ENCODE peak calls at places on chromosomes 13 and 19, in five cellular contexts. One of them, this sample, is unnamed.

GRCh38 chr13:99075268-99076191 is 97.7 kb upstream of the DOCK9 start:
- DNase-seq in HCT116: no peak
- DNase-seq in SK-N-SH: no peak
- DNase-seq in H1: no peak
- DNase-seq in GM12878: peak
- DNase-seq in this sample: no peak

GRCh38 chr13:79062291-79062690 is 343.8 kb downstream of the RBM26 start:
- DNase-seq in GM12878: no peak
- DNase-seq in H1: no peak
- DNase-seq in SK-N-SH: peak
- DNase-seq in HCT116: no peak
- DNase-seq in this sample: no peak

GRCh38 chr13:95902736-95903135 is 150.5 kb downstream of the UGGT2 start:
- DNase-seq in GM12878: no peak
- DNase-seq in HCT116: no peak
- DNase-seq in SK-N-SH: no peak
- DNase-seq in H1: no peak
- DNase-seq in this sample: no peak

GRCh38 chr19:21022996-21023395 is 2.5 kb downstream of the ZNF430 start:
- DNase-seq in SK-N-SH: no peak
- DNase-seq in HCT116: peak
- DNase-seq in H1: no peak
- DNase-seq in GM12878: no peak
- DNase-seq in this sample: no peak

GRCh38 chr19:48689438-48689837 is 6.3 kb upstream of the FUT2 start:
- DNase-seq in GM12878: no peak
- DNase-seq in H1: no peak
- DNase-seq in HCT116: no peak
- DNase-seq in SK-N-SH: no peak
- DNase-seq in this sample: no peak

GRCh38 chr13:76937416-76937815 is 10.9 kb upstream of the ACOD1 start:
- DNase-seq in SK-N-SH: no peak
- DNase-seq in GM12878: no peak
- DNase-seq in HCT116: peak
- DNase-seq in H1: no peak
- DNase-seq in this sample: no peak

GRCh38 chr19:35559781-35560180 is 3.7 kb downstream of the ATP4A start:
- DNase-seq in H1: no peak
- DNase-seq in HCT116: no peak
- DNase-seq in GM12878: no peak
- DNase-seq in SK-N-SH: no peak
- DNase-seq in this sample: no peak

GRCh38 chr19:38741670-38742069 is 2.6 kb downstream of the CAPN12 start:
- DNase-seq in H1: no peak
- DNase-seq in GM12878: no peak
- DNase-seq in SK-N-SH: peak
- DNase-seq in HCT116: no peak
- DNase-seq in this sample: no peak

GRCh38 chr13:24842533-24843278 is 78.7 kb downstream of the RNF17 start:
- DNase-seq in SK-N-SH: no peak
- DNase-seq in GM12878: no peak
- DNase-seq in HCT116: no peak
- DNase-seq in H1: no peak
- DNase-seq in this sample: no peak

GRCh38 chr13:98965325-98965724 is 12.5 kb downstream of the DOCK9 start:
- DNase-seq in H1: no peak
- DNase-seq in GM12878: no peak
- DNase-seq in HCT116: no peak
- DNase-seq in SK-N-SH: no peak
- DNase-seq in this sample: no peak

GRCh38 chr19:38433268-38433733 is at the start of gene RYR1:
- DNase-seq in SK-N-SH: peak
- DNase-seq in HCT116: peak
- DNase-seq in GM12878: no peak
- DNase-seq in H1: peak
- DNase-seq in this sample: no peak

GRCh38 chr13:82330499-82330898 is 1551.8 kb downstream of the SLITRK1 start:
- DNase-seq in H1: no peak
- DNase-seq in SK-N-SH: no peak
- DNase-seq in HCT116: no peak
- DNase-seq in GM12878: no peak
- DNase-seq in this sample: no peak

GRCh38 chr19:4088975-4089374 is 22.3 kb upstream of the ZBTB7A start:
- DNase-seq in SK-N-SH: no peak
- DNase-seq in HCT116: no peak
- DNase-seq in H1: no peak
- DNase-seq in GM12878: no peak
- DNase-seq in this sample: no peak

GRCh38 chr13:25743426-25743825 is 308.4 kb downstream of the SHISA2 start:
- DNase-seq in SK-N-SH: no peak
- DNase-seq in GM12878: no peak
- DNase-seq in HCT116: no peak
- DNase-seq in H1: no peak
- DNase-seq in this sample: no peak

GRCh38 chr13:97133955-97134354 is 88.2 kb upstream of the MBNL2 start:
- DNase-seq in H1: no peak
- DNase-seq in GM12878: no peak
- DNase-seq in HCT116: no peak
- DNase-seq in SK-N-SH: no peak
- DNase-seq in this sample: no peak

GRCh38 chr19:47100290-47100689 is 13.3 kb downstream of the ZC3H4 start:
- DNase-seq in GM12878: no peak
- DNase-seq in SK-N-SH: no peak
- DNase-seq in HCT116: no peak
- DNase-seq in H1: no peak
- DNase-seq in this sample: no peak

GRCh38 chr19:49761625-49762311 is 1.3 kb downstream of the TSKS start:
- DNase-seq in SK-N-SH: no peak
- DNase-seq in H1: no peak
- DNase-seq in HCT116: no peak
- DNase-seq in GM12878: no peak
- DNase-seq in this sample: no peak

GRCh38 chr13:109809216-109809890 is 23.0 kb upstream of the IRS2 start:
- DNase-seq in GM12878: no peak
- DNase-seq in H1: no peak
- DNase-seq in SK-N-SH: no peak
- DNase-seq in HCT116: no peak
- DNase-seq in this sample: no peak

GRCh38 chr13:96100457-96101220 is 10.7 kb downstream of the HS6ST3 start:
- DNase-seq in HCT116: no peak
- DNase-seq in H1: no peak
- DNase-seq in GM12878: no peak
- DNase-seq in SK-N-SH: no peak
- DNase-seq in this sample: no peak

GRCh38 chr13:113001251-113002140 is 32.5 kb downstream of the MCF2L start:
- DNase-seq in SK-N-SH: peak
- DNase-seq in H1: no peak
- DNase-seq in HCT116: no peak
- DNase-seq in GM12878: no peak
- DNase-seq in this sample: no peak

GRCh38 chr13:51910508-51910907 is 48.7 kb downstream of the CCDC70 start:
- DNase-seq in SK-N-SH: no peak
- DNase-seq in GM12878: no peak
- DNase-seq in HCT116: no peak
- DNase-seq in H1: no peak
- DNase-seq in this sample: no peak

GRCh38 chr19:43797118-43797517 is 5.1 kb downstream of the LYPD5 start:
- DNase-seq in GM12878: no peak
- DNase-seq in H1: no peak
- DNase-seq in SK-N-SH: no peak
- DNase-seq in HCT116: no peak
- DNase-seq in this sample: no peak

GRCh38 chr19:43798026-43798545 is 4.2 kb downstream of the LYPD5 start:
- DNase-seq in H1: no peak
- DNase-seq in HCT116: no peak
- DNase-seq in SK-N-SH: no peak
- DNase-seq in GM12878: no peak
- DNase-seq in this sample: no peak

GRCh38 chr19:43799502-43800142 is 2.6 kb downstream of the LYPD5 start:
- DNase-seq in HCT116: no peak
- DNase-seq in SK-N-SH: no peak
- DNase-seq in GM12878: no peak
- DNase-seq in H1: no peak
- DNase-seq in this sample: no peak

GRCh38 chr19:43797556-43797955 is 4.7 kb downstream of the LYPD5 start:
- DNase-seq in SK-N-SH: no peak
- DNase-seq in H1: no peak
- DNase-seq in HCT116: no peak
- DNase-seq in GM12878: no peak
- DNase-seq in this sample: no peak

GRCh38 chr19:43798546-43799409 is 3.5 kb downstream of the LYPD5 start:
- DNase-seq in GM12878: no peak
- DNase-seq in HCT116: peak
- DNase-seq in H1: peak
- DNase-seq in SK-N-SH: peak
- DNase-seq in this sample: no peak
- TF ChIP-seq POLR2AphosphoS5 in GM12878: no peak
- TF ChIP-seq POLR2AphosphoS5 in HCT116: peak
- TF ChIP-seq POLR2AphosphoS5 in H1: no peak
- TF ChIP-seq POLR2AphosphoS5 in SK-N-SH: no peak
- TF ChIP-seq POLR2AphosphoS5 in this sample: no peak

GRCh38 chr19:13212759-13213330 is 62.6 kb downstream of the IER2 start:
- DNase-seq in GM12878: peak
- DNase-seq in SK-N-SH: peak
- DNase-seq in H1: peak
- DNase-seq in HCT116: peak
- DNase-seq in this sample: peak
- TF ChIP-seq SIN3A in GM12878: no peak
- TF ChIP-seq SIN3A in SK-N-SH: no peak
- TF ChIP-seq SIN3A in H1: no peak
- TF ChIP-seq SIN3A in HCT116: no peak
- TF ChIP-seq SIN3A in this sample: no peak

GRCh38 chr19:55645512-55645881 is 2.0 kb downstream of the ZNF581 start:
- DNase-seq in H1: no peak
- DNase-seq in SK-N-SH: peak
- DNase-seq in HCT116: no peak
- DNase-seq in GM12878: no peak
- DNase-seq in this sample: no peak

GRCh38 chr19:55648657-55649578 is 906 bp downstream of the CCDC106 start:
- DNase-seq in H1: no peak
- DNase-seq in SK-N-SH: peak
- DNase-seq in HCT116: no peak
- DNase-seq in GM12878: no peak
- DNase-seq in this sample: no peak

GRCh38 chr19:55649579-55650557 is 1.9 kb downstream of the CCDC106 start:
- DNase-seq in HCT116: no peak
- DNase-seq in GM12878: no peak
- DNase-seq in H1: no peak
- DNase-seq in SK-N-SH: no peak
- DNase-seq in this sample: no peak

GRCh38 chr19:55646889-55647731 is 902 bp upstream of the CCDC106 start:
- DNase-seq in H1: no peak
- DNase-seq in HCT116: no peak
- DNase-seq in GM12878: no peak
- DNase-seq in SK-N-SH: peak
- DNase-seq in this sample: no peak

GRCh38 chr19:55647732-55648656 is at the start of gene CCDC106:
- DNase-seq in HCT116: no peak
- DNase-seq in H1: peak
- DNase-seq in GM12878: no peak
- DNase-seq in SK-N-SH: peak
- DNase-seq in this sample: no peak
- TF ChIP-seq POLR2AphosphoS5 in HCT116: no peak
- TF ChIP-seq POLR2AphosphoS5 in H1: no peak
- TF ChIP-seq POLR2AphosphoS5 in GM12878: no peak
- TF ChIP-seq POLR2AphosphoS5 in SK-N-SH: peak
- TF ChIP-seq POLR2AphosphoS5 in this sample: no peak

GRCh38 chr19:45947926-45948325 is 25.7 kb downstream of the NOVA2 start:
- DNase-seq in HCT116: no peak
- DNase-seq in GM12878: no peak
- DNase-seq in SK-N-SH: no peak
- DNase-seq in H1: no peak
- DNase-seq in this sample: no peak
- TF ChIP-seq SIN3A in HCT116: no peak
- TF ChIP-seq SIN3A in GM12878: no peak
- TF ChIP-seq SIN3A in SK-N-SH: no peak
- TF ChIP-seq SIN3A in H1: no peak
- TF ChIP-seq SIN3A in this sample: no peak

DNA sequence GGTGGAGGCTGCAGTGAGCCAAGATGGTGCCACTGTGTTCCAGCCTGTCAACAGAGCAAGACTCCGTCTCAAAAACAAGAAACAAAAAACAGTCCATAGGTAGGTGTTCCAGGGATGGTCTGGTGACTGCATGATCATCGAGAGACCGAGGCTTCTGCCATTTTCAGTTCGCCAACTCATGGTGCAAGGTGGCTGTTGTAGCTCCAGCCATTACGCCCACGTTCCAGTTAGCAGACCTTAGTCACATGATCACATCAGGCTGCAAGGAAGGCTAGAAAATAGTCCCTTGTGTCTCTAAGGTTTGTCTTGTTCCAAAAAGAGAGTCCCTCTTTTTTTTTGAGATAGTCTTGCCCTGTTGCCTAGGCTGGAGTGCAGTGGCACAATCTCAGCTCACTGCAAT is 3.1 kb upstream of the CLASRP start:
- DNase-seq in H1: no peak
- DNase-seq in HCT116: no peak
- DNase-seq in GM12878: no peak
- DNase-seq in SK-N-SH: no peak
- DNase-seq in this sample: no peak
- TF ChIP-seq POLR2AphosphoS5 in H1: no peak
- TF ChIP-seq POLR2AphosphoS5 in HCT116: no peak
- TF ChIP-seq POLR2AphosphoS5 in GM12878: no peak
- TF ChIP-seq POLR2AphosphoS5 in SK-N-SH: no peak
- TF ChIP-seq POLR2AphosphoS5 in this sample: no peak

DNA sequence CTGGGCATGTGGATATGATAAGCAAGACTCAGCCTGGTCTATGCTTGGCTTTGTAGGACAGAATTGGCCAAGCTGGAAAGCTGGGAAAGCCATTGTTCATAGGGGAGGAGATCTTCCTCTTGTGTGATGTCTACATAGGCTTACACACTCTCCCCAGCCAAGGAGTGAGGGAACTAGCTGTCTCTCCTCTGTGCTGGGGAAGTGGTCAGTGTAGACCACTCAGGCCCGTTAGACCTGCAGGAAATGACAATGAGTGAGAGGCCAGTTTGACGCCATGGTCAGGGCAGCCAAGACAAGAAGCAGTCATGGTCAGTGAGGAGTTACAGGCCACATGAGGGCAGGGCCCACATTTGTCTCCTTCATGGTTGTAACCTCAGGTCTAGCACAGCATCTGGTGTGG is 159.1 kb upstream of the KL start:
- DNase-seq in H1: no peak
- DNase-seq in GM12878: no peak
- DNase-seq in SK-N-SH: no peak
- DNase-seq in HCT116: no peak
- DNase-seq in this sample: no peak
- TF ChIP-seq SIN3A in H1: no peak
- TF ChIP-seq SIN3A in GM12878: no peak
- TF ChIP-seq SIN3A in SK-N-SH: no peak
- TF ChIP-seq SIN3A in HCT116: no peak
- TF ChIP-seq SIN3A in this sample: no peak

This sample was measured in Panc1.